ENCODE peak calls at places on chromosomes 5 and 9, in four cellular contexts. D is neural crest cell, C is mammary epithelial cell, N is ovary. Y is an unnamed sample.

GRCh38 chr5:154077692-154078091 is 38.9 kb downstream of the MFAP3 start:
- DNase-seq in C (peak), N (no peak), D (no peak), Y (no peak)

GRCh38 chr9:14216612-14217194 is 97.2 kb downstream of the NFIB start:
- DNase-seq in D (no peak), C (no peak), N (no peak), Y (no peak)

GRCh38 chr9:95089916-95090791 is 227.4 kb downstream of the FANCC start:
- DNase-seq in C (no peak), D (no peak), N (no peak), Y (no peak)

GRCh38 chr5:138932171-138932810 is 57.2 kb upstream of the LRRTM2 start:
- DNase-seq in N (no peak), D (no peak), C (no peak), Y (no peak)

GRCh38 chr5:133340002-133340755 is 272.2 kb downstream of the FSTL4 start:
- DNase-seq in C (no peak), N (no peak), D (no peak), Y (no peak)

GRCh38 chr5:68555891-68556689 is 340.5 kb downstream of the PIK3R1 start:
- DNase-seq in D (no peak), C (no peak), N (no peak), Y (no peak)

GRCh38 chr5:136079195-136079985 is 50.6 kb downstream of the TGFBI start:
- DNase-seq in N (no peak), C (no peak), D (no peak), Y (no peak)

GRCh38 chr9:87957839-87958238 is 16.5 kb downstream of the CDK20 start:
- DNase-seq in C (no peak), D (no peak), N (no peak), Y (no peak)

GRCh38 chr9:89969881-89970639 is 365.2 kb downstream of the GADD45G start:
- DNase-seq in C (peak), D (no peak), N (no peak), Y (no peak)

GRCh38 chr9:128007566-128008138 is 26.9 kb upstream of the EEIG1 start:
- DNase-seq in D (no peak), N (peak), C (peak), Y (no peak)

GRCh38 chr9:133799106-133799505 is 61.0 kb upstream of the SARDH start:
- DNase-seq in N (no peak), D (no peak), C (no peak), Y (no peak)

GRCh38 chr9:16505159-16505558 is 365.3 kb downstream of the BNC2 start:
- DNase-seq in N (no peak), D (no peak), C (no peak), Y (no peak)

GRCh38 chr5:73496984-73497457 is 1.2 kb upstream of the BTF3 start:
- DNase-seq in D (no peak), N (no peak), C (peak), Y (no peak)

GRCh38 chr5:163079618-163080017 is 357.8 kb upstream of the CCNG1 start:
- DNase-seq in N (no peak), C (no peak), D (no peak), Y (no peak)

GRCh38 chr9:21465859-21466518 is 16.1 kb downstream of the IFNE start:
- DNase-seq in N (no peak), D (peak), C (peak), Y (no peak)

GRCh38 chr5:122120957-122121356 is 8.4 kb upstream of the ZNF474 start:
- DNase-seq in D (no peak), C (peak), N (no peak), Y (no peak)

GRCh38 chr5:31581498-31582099 is 49.5 kb downstream of the C5orf22 start:
- DNase-seq in C (peak), D (no peak), N (no peak), Y (no peak)

GRCh38 chr9:74742792-74743389 is 144.8 kb downstream of the TRPM6 start:
- DNase-seq in N (no peak), D (peak), C (peak), Y (no peak)

GRCh38 chr5:91386120-91386519 is 3.0 kb upstream of the ARRDC3 start:
- DNase-seq in D (no peak), N (no peak), C (no peak), Y (no peak)

DNA sequence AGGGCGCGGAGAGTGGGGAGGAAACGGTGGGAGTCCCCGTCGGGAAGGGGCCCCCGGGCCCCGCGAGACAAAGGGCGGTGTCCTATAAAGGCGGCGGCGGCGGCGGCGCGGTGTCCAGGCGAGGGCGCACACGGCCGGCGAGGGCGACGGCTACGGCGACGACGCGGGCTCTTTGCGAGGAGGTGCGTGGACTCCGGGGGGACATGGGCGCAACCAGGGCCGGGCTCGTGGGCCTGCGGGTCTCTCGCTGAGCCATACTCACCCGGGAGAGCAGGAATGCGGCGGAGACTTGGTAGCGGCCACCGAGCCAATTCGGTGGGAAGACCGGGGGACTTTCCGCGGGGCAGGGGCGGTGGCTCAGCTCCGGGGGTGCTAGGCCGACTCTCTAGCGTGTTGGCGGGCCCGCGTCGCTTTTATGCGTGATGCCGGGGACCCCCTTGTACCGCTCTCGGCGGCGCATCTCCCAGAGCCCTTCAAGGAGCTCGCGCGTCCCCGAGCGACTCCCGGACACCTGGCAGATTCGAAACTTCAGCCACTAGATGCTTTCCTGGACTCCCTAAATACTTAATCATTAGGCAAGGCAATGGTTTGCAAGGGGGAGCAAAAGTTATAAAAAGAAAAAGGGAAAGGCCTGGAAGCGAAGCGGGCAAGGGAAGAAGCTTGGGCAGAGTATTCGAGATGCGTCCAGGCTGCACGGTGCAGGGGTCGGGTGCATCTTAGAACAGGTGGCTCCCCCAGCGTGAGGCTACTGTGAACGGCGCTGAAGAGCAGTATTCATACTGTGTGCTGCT is 5.9 kb upstream of the TAL2 start:
- DNase-seq in D (peak), N (no peak), C (peak), Y (no peak)
- TF ChIP-seq CTCF in D (peak), N (no peak), C (no peak), Y (no peak)

GRCh38 chr9:77811832-77812231 is 163.7 kb upstream of the GNA14 start:
- DNase-seq in D (no peak), N (no peak), C (peak), Y (no peak)
- TF ChIP-seq CTCF in D (no peak), N (no peak), C (no peak), Y (no peak)

GRCh38 chr5:149257875-149258705 is 13.6 kb upstream of the AFAP1L1 start:
- DNase-seq in C (no peak), N (no peak), D (no peak), Y (no peak)

GRCh38 chr5:149261246-149261645 is 10.4 kb upstream of the AFAP1L1 start:
- DNase-seq in N (no peak), D (no peak), C (no peak), Y (no peak)

GRCh38 chr5:149262315-149262714 is 9.3 kb upstream of the AFAP1L1 start:
- DNase-seq in C (peak), D (no peak), N (no peak), Y (no peak)

GRCh38 chr5:149264432-149265069 is 7.1 kb upstream of the AFAP1L1 start:
- DNase-seq in N (no peak), D (no peak), C (peak), Y (no peak)

DNA sequence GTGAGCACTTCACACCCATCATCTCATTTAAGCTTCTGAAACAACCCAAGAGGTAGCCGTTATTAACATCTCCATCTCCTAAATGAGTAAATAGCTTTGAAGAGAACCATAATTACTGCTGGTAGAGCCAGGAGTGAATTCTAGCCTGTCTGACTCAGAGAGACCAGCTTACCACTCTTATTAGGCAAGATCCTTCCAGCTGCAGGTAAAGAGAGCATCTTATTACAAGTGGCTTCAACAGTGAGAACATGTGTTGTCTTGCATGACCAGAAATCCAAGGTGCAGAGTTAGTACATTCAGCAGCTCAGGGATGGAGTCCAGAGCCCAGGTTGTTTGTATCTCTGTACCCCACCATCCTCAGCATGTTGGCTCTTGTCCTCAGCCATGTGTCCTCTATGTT is 10.9 kb upstream of the AFAP1L1 start:
- DNase-seq in N (no peak), C (peak), D (no peak), Y (no peak)
- TF ChIP-seq CTCF in N (no peak), C (no peak), D (no peak), Y (no peak)

DNA sequence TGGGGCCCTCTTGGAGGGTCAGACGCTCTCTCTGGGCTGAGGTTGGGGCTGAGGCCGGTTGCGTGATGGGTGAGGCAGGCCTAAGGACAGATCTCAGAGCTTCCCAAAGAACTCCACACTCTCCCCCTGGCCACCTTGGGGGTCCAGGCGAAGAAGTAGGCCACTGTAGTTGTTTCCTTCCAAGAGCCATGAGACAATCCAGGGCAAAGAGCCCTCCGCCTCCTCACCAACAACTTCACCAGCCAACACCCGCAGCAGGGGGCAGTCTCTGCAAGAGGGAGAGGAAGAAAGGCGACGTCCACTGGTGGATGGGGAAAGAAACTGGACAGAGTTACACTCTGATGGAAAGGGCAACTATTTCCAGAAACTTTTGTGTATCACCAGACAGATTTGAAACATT is 10.7 kb downstream of the SLC35A4 start:
- DNase-seq in N (no peak), D (no peak), C (peak), Y (no peak)
- TF ChIP-seq CTCF in N (no peak), D (peak), C (peak), Y (no peak)

GRCh38 chr5:149552038-149552494 is 827 bp upstream of the CSNK1A1 start:
- DNase-seq in D (no peak), C (no peak), N (no peak), Y (no peak)
- TF ChIP-seq CTCF in D (peak), C (no peak), N (no peak), Y (no peak)

DNA sequence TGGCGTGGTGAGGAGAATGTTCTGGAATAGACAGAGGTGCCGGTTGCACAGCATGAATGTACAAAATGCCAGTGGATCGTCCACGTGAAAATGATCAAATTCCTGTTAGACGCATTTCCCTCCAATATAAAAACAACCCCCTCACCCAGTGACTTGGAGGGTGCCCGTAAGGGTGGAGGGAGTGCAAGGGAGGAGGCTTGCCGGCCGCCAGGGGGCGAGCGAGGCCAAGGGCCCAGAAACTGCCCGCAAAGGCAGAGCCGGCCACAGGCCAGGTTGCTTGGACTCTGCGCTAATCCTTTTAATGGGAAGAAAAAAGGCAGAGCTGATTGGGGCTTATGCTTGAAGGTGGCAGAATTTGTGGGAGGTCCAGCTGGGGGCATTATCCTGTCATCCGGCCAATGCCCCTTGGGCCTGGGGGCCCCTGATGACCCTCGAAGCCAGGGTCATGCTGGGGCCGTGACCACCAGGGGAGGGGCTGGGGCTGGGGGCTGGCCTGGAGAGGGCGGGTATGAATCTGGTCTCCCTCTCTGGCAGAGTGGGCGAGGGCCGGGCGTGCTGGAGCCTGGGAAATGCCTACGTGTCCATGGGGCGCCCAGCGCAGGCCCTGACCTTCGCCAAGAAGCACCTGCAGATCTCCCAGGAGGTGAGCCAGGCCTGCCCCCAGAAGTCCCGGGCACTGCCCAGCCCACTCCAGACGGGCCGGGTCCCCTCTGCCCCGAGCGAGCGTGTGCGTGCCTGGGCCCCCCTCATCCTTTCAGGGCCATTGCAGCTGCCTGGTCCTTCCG is 12.0 kb downstream of the GPSM1 start:
- DNase-seq in D (peak), N (no peak), C (peak), Y (peak)
- TF ChIP-seq CTCF in D (peak), N (peak), C (peak), Y (peak)

GRCh38 chr9:98991981-98992884 is 48.5 kb downstream of the COL15A1 start:
- DNase-seq in N (no peak), C (no peak), D (no peak), Y (no peak)

GRCh38 chr9:98986866-98987653 is 43.4 kb downstream of the COL15A1 start:
- DNase-seq in C (no peak), D (no peak), N (peak), Y (no peak)

GRCh38 chr9:98992885-98993569 is 49.3 kb downstream of the COL15A1 start:
- DNase-seq in C (no peak), N (no peak), D (no peak), Y (no peak)

GRCh38 chr9:98990181-98990870 is 46.6 kb downstream of the COL15A1 start:
- DNase-seq in D (no peak), N (no peak), C (no peak), Y (no peak)

DNA sequence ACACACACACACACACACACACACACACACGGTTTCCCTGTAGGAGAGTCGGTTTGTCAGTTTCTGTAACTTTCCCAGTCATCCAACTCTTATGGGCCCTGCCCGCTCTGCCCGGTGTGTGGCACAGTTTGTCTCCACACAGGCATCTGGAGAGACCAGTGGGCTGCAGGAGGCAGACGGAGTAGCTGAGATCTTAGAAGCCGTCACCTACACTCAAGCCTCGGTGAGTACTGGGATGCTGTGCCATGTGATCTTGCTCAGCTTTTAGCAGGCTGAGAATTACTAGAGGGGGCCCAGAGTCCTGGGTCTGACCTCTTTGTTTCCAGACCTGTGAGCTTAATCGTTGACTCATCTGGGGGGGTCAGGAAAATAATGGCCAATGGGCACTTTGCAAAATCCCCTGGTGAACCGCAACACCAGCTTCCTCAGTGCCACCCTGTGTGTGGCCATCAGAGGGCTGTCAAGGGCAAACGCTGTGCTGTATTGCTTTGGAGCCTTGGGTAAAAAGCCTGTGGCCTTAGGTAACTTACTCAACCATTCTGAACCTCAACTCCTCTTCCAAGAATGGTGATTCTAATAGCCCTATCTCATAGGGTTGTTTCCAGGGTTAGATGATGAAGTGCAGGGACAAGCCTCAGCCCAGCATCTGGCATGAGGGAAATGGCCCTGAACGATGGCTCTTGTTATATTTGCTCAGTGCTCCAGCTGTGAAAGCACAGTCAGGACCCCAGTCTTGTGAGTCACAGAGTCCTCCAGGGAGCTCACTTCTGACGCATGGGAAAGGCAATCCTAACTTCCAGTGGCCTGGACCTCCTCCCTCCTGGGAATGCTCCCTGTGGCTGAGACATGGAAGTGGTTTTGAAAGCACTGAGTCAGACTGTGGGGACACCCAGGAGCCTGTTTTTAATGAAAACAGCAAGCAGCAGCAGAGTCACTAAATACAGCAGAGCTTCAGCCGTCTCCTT is 45.6 kb downstream of the COL15A1 start:
- DNase-seq in N (peak), C (peak), D (no peak), Y (peak)
- TF ChIP-seq CTCF in N (no peak), C (no peak), D (no peak), Y (no peak)

GRCh38 chr5:129174447-129174846 is 79.9 kb downstream of the ISOC1 start:
- DNase-seq in D (no peak), C (no peak), N (no peak), Y (no peak)

GRCh38 chr5:129177451-129177850 is 82.9 kb downstream of the ISOC1 start:
- DNase-seq in N (no peak), C (peak), D (no peak), Y (no peak)

GRCh38 chr5:129171194-129171944 is 76.8 kb downstream of the ISOC1 start:
- DNase-seq in D (no peak), C (no peak), N (no peak), Y (no peak)

GRCh38 chr5:129172561-129172960 is 78.0 kb downstream of the ISOC1 start:
- DNase-seq in N (no peak), D (no peak), C (no peak), Y (no peak)
- TF ChIP-seq CTCF in N (no peak), D (peak), C (no peak), Y (no peak)

GRCh38 chr5:23405316-23406068 is 101.9 kb upstream of the PRDM9 start:
- DNase-seq in N (no peak), C (peak), D (no peak), Y (no peak)

GRCh38 chr5:23412515-23412914 is 94.9 kb upstream of the PRDM9 start:
- DNase-seq in N (no peak), C (no peak), D (no peak), Y (no peak)

GRCh38 chr5:23412011-23412410 is 95.4 kb upstream of the PRDM9 start:
- DNase-seq in D (no peak), C (peak), N (no peak), Y (no peak)

GRCh38 chr5:23411200-23411599 is 96.2 kb upstream of the PRDM9 start:
- DNase-seq in C (no peak), D (no peak), N (no peak), Y (no peak)
- TF ChIP-seq CTCF in C (no peak), D (no peak), N (no peak), Y (no peak)

Y was measured in omental fat pad.